ENCODE peak calls at places on chromosomes 6 and 20, in nine cellular contexts. One of them, this sample, is unnamed. For H3K36me3 and H3K4me1, the result is how much of the 10 kb centered on the place peaks cover.

GRCh38 chr20:61588356-61589054 is 336.4 kb downstream of the CDH4 start:
- DNase-seq in body of pancreas: no peak
- DNase-seq in fibroblast of lung: peak
- DNase-seq in uterus: no peak
- DNase-seq in tibial nerve: no peak
- DNase-seq in mesendoderm: peak
- DNase-seq in lower lobe of right lung: peak
- DNase-seq in psoas muscle: no peak
- DNase-seq in ascending aorta: no peak
- DNase-seq in this sample: no peak

GRCh38 chr6:151869787-151870186 is 62.3 kb downstream of the ESR1 start:
- DNase-seq in body of pancreas: no peak
- DNase-seq in fibroblast of lung: no peak
- DNase-seq in uterus: no peak
- DNase-seq in tibial nerve: no peak
- DNase-seq in mesendoderm: no peak
- DNase-seq in lower lobe of right lung: no peak
- DNase-seq in psoas muscle: no peak
- DNase-seq in ascending aorta: no peak
- DNase-seq in this sample: no peak

GRCh38 chr6:2970753-2971419 is 481 bp downstream of the SERPINB6 start:
- DNase-seq in body of pancreas: peak
- DNase-seq in fibroblast of lung: peak
- DNase-seq in uterus: peak
- DNase-seq in tibial nerve: peak
- DNase-seq in mesendoderm: peak
- DNase-seq in lower lobe of right lung: peak
- DNase-seq in psoas muscle: peak
- DNase-seq in ascending aorta: peak
- DNase-seq in this sample: no peak

GRCh38 chr6:4174042-4174441 is 38.7 kb upstream of the ECI2 start:
- DNase-seq in body of pancreas: no peak
- DNase-seq in fibroblast of lung: peak
- DNase-seq in uterus: no peak
- DNase-seq in tibial nerve: no peak
- DNase-seq in mesendoderm: no peak
- DNase-seq in lower lobe of right lung: no peak
- DNase-seq in psoas muscle: no peak
- DNase-seq in ascending aorta: no peak
- DNase-seq in this sample: no peak

GRCh38 chr6:131779304-131779703 is 28.5 kb upstream of the ENPP1 start:
- DNase-seq in body of pancreas: no peak
- DNase-seq in fibroblast of lung: no peak
- DNase-seq in uterus: no peak
- DNase-seq in tibial nerve: no peak
- DNase-seq in mesendoderm: no peak
- DNase-seq in lower lobe of right lung: no peak
- DNase-seq in psoas muscle: no peak
- DNase-seq in ascending aorta: peak
- DNase-seq in this sample: no peak

GRCh38 chr20:60762386-60762785 is 489.7 kb upstream of the CDH4 start:
- DNase-seq in body of pancreas: no peak
- DNase-seq in fibroblast of lung: no peak
- DNase-seq in uterus: no peak
- DNase-seq in tibial nerve: no peak
- DNase-seq in mesendoderm: no peak
- DNase-seq in lower lobe of right lung: no peak
- DNase-seq in psoas muscle: no peak
- DNase-seq in ascending aorta: no peak
- DNase-seq in this sample: no peak

GRCh38 chr20:64053841-64054661 is 4.6 kb upstream of the SOX18 start:
- DNase-seq in body of pancreas: peak
- DNase-seq in fibroblast of lung: peak
- DNase-seq in uterus: peak
- DNase-seq in tibial nerve: no peak
- DNase-seq in mesendoderm: peak
- DNase-seq in lower lobe of right lung: peak
- DNase-seq in psoas muscle: peak
- DNase-seq in ascending aorta: no peak
- DNase-seq in this sample: no peak

GRCh38 chr20:34979366-34980153 is 23.9 kb downstream of the MYH7B start:
- DNase-seq in body of pancreas: no peak
- DNase-seq in fibroblast of lung: no peak
- DNase-seq in uterus: no peak
- DNase-seq in tibial nerve: no peak
- DNase-seq in mesendoderm: peak
- DNase-seq in lower lobe of right lung: no peak
- DNase-seq in psoas muscle: peak
- DNase-seq in ascending aorta: no peak
- DNase-seq in this sample: no peak

GRCh38 chr6:39841291-39841690 is 49.1 kb downstream of the DAAM2 start:
- DNase-seq in body of pancreas: no peak
- DNase-seq in fibroblast of lung: no peak
- DNase-seq in uterus: no peak
- DNase-seq in tibial nerve: no peak
- DNase-seq in mesendoderm: peak
- DNase-seq in lower lobe of right lung: no peak
- DNase-seq in psoas muscle: no peak
- DNase-seq in ascending aorta: no peak
- DNase-seq in this sample: no peak

GRCh38 chr6:110560239-110561015 is 84.0 kb upstream of the SLC22A16 start:
- DNase-seq in body of pancreas: no peak
- DNase-seq in fibroblast of lung: no peak
- DNase-seq in uterus: no peak
- DNase-seq in tibial nerve: no peak
- DNase-seq in mesendoderm: no peak
- DNase-seq in lower lobe of right lung: no peak
- DNase-seq in psoas muscle: no peak
- DNase-seq in ascending aorta: no peak
- DNase-seq in this sample: no peak

GRCh38 chr6:122696079-122696478 is 83.4 kb upstream of the FABP7 start:
- DNase-seq in body of pancreas: no peak
- DNase-seq in fibroblast of lung: peak
- DNase-seq in uterus: no peak
- DNase-seq in tibial nerve: no peak
- DNase-seq in mesendoderm: peak
- DNase-seq in lower lobe of right lung: no peak
- DNase-seq in psoas muscle: no peak
- DNase-seq in ascending aorta: no peak
- DNase-seq in this sample: no peak

DNA sequence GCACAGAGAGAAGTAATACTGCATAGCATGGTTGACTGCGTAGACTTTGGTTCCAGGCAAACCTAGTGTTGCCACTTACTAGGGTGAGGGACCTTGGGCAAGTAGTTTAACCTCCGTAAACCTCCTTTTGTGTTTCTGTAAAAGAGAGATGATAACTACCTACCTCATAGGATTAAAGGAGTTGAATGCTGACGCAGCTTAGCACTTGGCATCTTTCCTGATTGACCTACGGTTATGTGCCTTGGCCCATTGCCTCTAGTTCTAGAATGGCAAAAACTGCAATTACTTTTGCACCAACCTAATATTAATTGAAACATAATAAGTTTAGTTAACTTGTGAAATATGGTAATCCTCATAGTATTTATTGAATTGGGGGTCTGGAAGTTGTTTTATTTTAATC is 19.1 kb downstream of the GHRH start:
- DNase-seq in body of pancreas: no peak
- DNase-seq in fibroblast of lung: no peak
- DNase-seq in uterus: no peak
- DNase-seq in tibial nerve: no peak
- DNase-seq in mesendoderm: no peak
- DNase-seq in lower lobe of right lung: no peak
- DNase-seq in psoas muscle: no peak
- DNase-seq in ascending aorta: no peak
- DNase-seq in this sample: no peak
- H3K36me3 ChIP-seq in body of pancreas: under half
- H3K36me3 ChIP-seq in fibroblast of lung: under half
- H3K36me3 ChIP-seq in uterus: under half
- H3K36me3 ChIP-seq in tibial nerve: under half
- H3K36me3 ChIP-seq in mesendoderm: under half
- H3K36me3 ChIP-seq in lower lobe of right lung: half or more
- H3K36me3 ChIP-seq in psoas muscle: half or more
- H3K36me3 ChIP-seq in ascending aorta: under half
- H3K36me3 ChIP-seq in this sample: half or more

GRCh38 chr6:159229526-159229925 is 60.3 kb downstream of the FNDC1 start:
- DNase-seq in body of pancreas: no peak
- DNase-seq in fibroblast of lung: no peak
- DNase-seq in uterus: no peak
- DNase-seq in tibial nerve: no peak
- DNase-seq in mesendoderm: no peak
- DNase-seq in lower lobe of right lung: no peak
- DNase-seq in psoas muscle: no peak
- DNase-seq in ascending aorta: no peak
- DNase-seq in this sample: no peak

GRCh38 chr6:159232751-159233150 is 63.6 kb downstream of the FNDC1 start:
- DNase-seq in body of pancreas: no peak
- DNase-seq in fibroblast of lung: no peak
- DNase-seq in uterus: no peak
- DNase-seq in tibial nerve: no peak
- DNase-seq in mesendoderm: no peak
- DNase-seq in lower lobe of right lung: no peak
- DNase-seq in psoas muscle: no peak
- DNase-seq in ascending aorta: no peak
- DNase-seq in this sample: no peak

GRCh38 chr6:159234102-159234553 is 64.9 kb downstream of the FNDC1 start:
- DNase-seq in body of pancreas: peak
- DNase-seq in fibroblast of lung: no peak
- DNase-seq in uterus: no peak
- DNase-seq in tibial nerve: no peak
- DNase-seq in mesendoderm: no peak
- DNase-seq in lower lobe of right lung: no peak
- DNase-seq in psoas muscle: no peak
- DNase-seq in ascending aorta: no peak
- DNase-seq in this sample: no peak

GRCh38 chr6:159233365-159234101 is 64.3 kb downstream of the FNDC1 start:
- DNase-seq in body of pancreas: peak
- DNase-seq in fibroblast of lung: no peak
- DNase-seq in uterus: no peak
- DNase-seq in tibial nerve: no peak
- DNase-seq in mesendoderm: peak
- DNase-seq in lower lobe of right lung: no peak
- DNase-seq in psoas muscle: no peak
- DNase-seq in ascending aorta: no peak
- DNase-seq in this sample: no peak

DNA sequence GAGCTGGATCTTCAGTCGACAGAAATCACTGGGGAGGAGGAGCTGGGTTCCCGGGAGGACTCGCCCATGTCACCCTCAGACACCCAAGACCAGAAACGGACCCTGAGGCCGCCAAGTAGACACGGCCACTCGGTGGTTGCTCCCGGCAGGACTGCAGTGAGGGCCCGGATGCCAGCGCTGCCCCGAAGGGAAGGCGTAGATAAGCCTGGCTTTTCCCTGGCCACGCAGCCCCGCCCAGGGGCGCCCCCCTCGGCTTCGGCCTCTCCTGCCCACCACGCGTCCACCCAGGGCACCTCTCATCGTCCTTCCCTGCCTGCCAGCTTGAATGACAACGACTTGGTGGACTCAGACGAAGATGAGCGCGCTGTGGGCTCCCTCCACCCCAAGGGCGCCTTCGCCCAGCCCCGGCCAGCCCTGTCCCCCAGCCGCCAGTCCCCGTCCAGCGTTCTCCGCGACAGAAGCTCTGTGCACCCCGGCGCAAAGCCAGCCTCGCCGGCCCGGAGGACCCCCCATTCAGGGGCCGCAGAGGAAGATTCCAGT is 63.0 kb downstream of the FNDC1 start:
- DNase-seq in body of pancreas: no peak
- DNase-seq in fibroblast of lung: no peak
- DNase-seq in uterus: no peak
- DNase-seq in tibial nerve: no peak
- DNase-seq in mesendoderm: no peak
- DNase-seq in lower lobe of right lung: no peak
- DNase-seq in psoas muscle: no peak
- DNase-seq in ascending aorta: no peak
- DNase-seq in this sample: no peak
- H3K4me1 ChIP-seq in body of pancreas: under half
- H3K4me1 ChIP-seq in fibroblast of lung: under half
- H3K4me1 ChIP-seq in uterus: under half
- H3K4me1 ChIP-seq in tibial nerve: under half
- H3K4me1 ChIP-seq in mesendoderm: under half
- H3K4me1 ChIP-seq in lower lobe of right lung: under half
- H3K4me1 ChIP-seq in psoas muscle: under half
- H3K4me1 ChIP-seq in ascending aorta: under half
- H3K4me1 ChIP-seq in this sample: under half

GRCh38 chr6:108920751-108921150 is 72.5 kb downstream of the ARMC2 start:
- DNase-seq in body of pancreas: no peak
- DNase-seq in fibroblast of lung: no peak
- DNase-seq in uterus: no peak
- DNase-seq in tibial nerve: no peak
- DNase-seq in mesendoderm: peak
- DNase-seq in lower lobe of right lung: no peak
- DNase-seq in psoas muscle: no peak
- DNase-seq in ascending aorta: no peak
- DNase-seq in this sample: no peak
- H3K27ac ChIP-seq in body of pancreas: no peak
- H3K27ac ChIP-seq in fibroblast of lung: no peak
- H3K27ac ChIP-seq in uterus: no peak
- H3K27ac ChIP-seq in tibial nerve: no peak
- H3K27ac ChIP-seq in mesendoderm: no peak
- H3K27ac ChIP-seq in lower lobe of right lung: no peak
- H3K27ac ChIP-seq in psoas muscle: peak
- H3K27ac ChIP-seq in ascending aorta: no peak
- H3K27ac ChIP-seq in this sample: no peak

DNA sequence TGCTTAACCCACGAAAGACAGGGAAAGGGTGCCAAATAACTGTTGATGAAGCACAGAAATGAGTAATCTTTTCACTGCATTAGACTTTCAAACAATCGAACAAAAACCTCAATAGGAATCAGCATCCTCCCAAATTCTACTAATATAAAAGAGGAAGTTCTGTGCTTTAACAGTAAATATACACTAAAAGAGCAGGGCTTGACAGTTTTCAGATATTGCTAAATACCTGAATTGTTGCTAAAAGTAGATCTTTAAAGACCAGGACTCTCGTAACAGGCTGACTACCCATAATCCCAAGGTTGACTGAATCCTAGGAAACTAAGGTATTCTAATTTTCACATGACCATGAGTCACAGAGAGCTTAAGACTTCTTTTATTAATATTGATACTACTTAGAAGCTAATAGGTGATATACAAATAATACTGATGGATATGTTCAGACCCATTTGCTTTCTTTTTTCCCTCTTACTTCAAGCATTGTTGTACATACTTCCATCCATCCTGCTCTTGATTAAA is 10.1 kb downstream of the CD164 start:
- DNase-seq in body of pancreas: no peak
- DNase-seq in fibroblast of lung: no peak
- DNase-seq in uterus: no peak
- DNase-seq in tibial nerve: no peak
- DNase-seq in mesendoderm: no peak
- DNase-seq in lower lobe of right lung: no peak
- DNase-seq in psoas muscle: no peak
- DNase-seq in ascending aorta: no peak
- DNase-seq in this sample: no peak
- H3K36me3 ChIP-seq in body of pancreas: under half
- H3K36me3 ChIP-seq in fibroblast of lung: under half
- H3K36me3 ChIP-seq in uterus: under half
- H3K36me3 ChIP-seq in tibial nerve: under half
- H3K36me3 ChIP-seq in mesendoderm: under half
- H3K36me3 ChIP-seq in lower lobe of right lung: half or more
- H3K36me3 ChIP-seq in psoas muscle: half or more
- H3K36me3 ChIP-seq in ascending aorta: half or more
- H3K36me3 ChIP-seq in this sample: half or more

This sample was measured in effector memory CD4-positive, alpha-beta T cell.